ENCODE peak calls at places on chromosomes 13 and 19, in four cellular contexts. L is K562, C is HepG2, R is SK-N-SH. W is an unnamed sample.

GRCh38 chr13:75607447-75607846 is 28.7 kb upstream of the LMO7 start:
- DNase-seq in C (peak; percentile 6), L (no peak), R (no peak), W (no peak)

GRCh38 chr13:77789386-77789785 is 91.9 kb downstream of the SLAIN1 start:
- DNase-seq in R (no peak), L (no peak), C (no peak), W (no peak)

GRCh38 chr13:73065665-73066350 is 7.0 kb downstream of the KLF5 start:
- DNase-seq in C (no peak), L (no peak), R (no peak), W (no peak)

GRCh38 chr19:13160557-13160956 is 10.3 kb downstream of the IER2 start:
- DNase-seq in R (no peak), C (no peak), L (no peak), W (no peak)

GRCh38 chr19:50975766-50976165 is 6.4 kb upstream of the KLK6 start:
- DNase-seq in C (no peak), R (no peak), L (no peak), W (peak; percentile 53)

GRCh38 chr19:41815301-41815700 is 18.9 kb downstream of the CEACAM3 start:
- DNase-seq in C (no peak), L (no peak), R (no peak), W (no peak)

GRCh38 chr19:21513651-21514050 is 8.2 kb downstream of the ZNF429 start:
- DNase-seq in R (no peak), L (no peak), C (no peak), W (no peak)

GRCh38 chr13:59425211-59425721 is 738.5 kb downstream of the DIAPH3 start:
- DNase-seq in C (no peak), R (no peak), L (no peak), W (no peak)

GRCh38 chr19:6654347-6655310 is 15.3 kb downstream of the TNFSF14 start:
- DNase-seq in C (no peak), L (no peak), R (no peak), W (no peak)

GRCh38 chr13:32940601-32941000 is 75.6 kb upstream of the KL start:
- DNase-seq in L (no peak), C (no peak), R (peak; percentile 60), W (no peak)

GRCh38 chr13:98436379-98436909 is 140.5 kb downstream of the STK24 start:
- DNase-seq in R (no peak), C (no peak), L (no peak), W (no peak)

GRCh38 chr13:29459818-29460335 is 135.6 kb downstream of the SLC7A1 start:
- DNase-seq in R (no peak), C (no peak), L (no peak), W (no peak)

GRCh38 chr13:73702419-73703071 is 431.7 kb downstream of the KLF12 start:
- DNase-seq in C (no peak), R (no peak), L (no peak), W (no peak)

GRCh38 chr19:16096281-16096855 is 15.3 kb upstream of the RAB8A start:
- DNase-seq in R (no peak), C (no peak), L (no peak), W (no peak)

GRCh38 chr19:56877069-56877715 is 36.7 kb upstream of the PEG3 start:
- DNase-seq in R (no peak), C (no peak), L (no peak), W (no peak)

GRCh38 chr13:99266827-99267226 is 8.6 kb upstream of the GPR18 start:
- DNase-seq in C (no peak), L (no peak), R (no peak), W (no peak)

GRCh38 chr19:11612816-11613511 is 15.7 kb downstream of the ZNF627 start:
- DNase-seq in R (no peak), L (no peak), C (peak; percentile 35), W (peak; percentile 36)

GRCh38 chr13:113849546-113849945 is 14.3 kb downstream of the GAS6 start:
- DNase-seq in L (no peak), C (no peak), R (no peak), W (no peak)

GRCh38 chr19:49749055-49749716 is 13.9 kb downstream of the TSKS start:
- DNase-seq in C (no peak), L (no peak), R (peak; percentile 58), W (no peak)

DNA sequence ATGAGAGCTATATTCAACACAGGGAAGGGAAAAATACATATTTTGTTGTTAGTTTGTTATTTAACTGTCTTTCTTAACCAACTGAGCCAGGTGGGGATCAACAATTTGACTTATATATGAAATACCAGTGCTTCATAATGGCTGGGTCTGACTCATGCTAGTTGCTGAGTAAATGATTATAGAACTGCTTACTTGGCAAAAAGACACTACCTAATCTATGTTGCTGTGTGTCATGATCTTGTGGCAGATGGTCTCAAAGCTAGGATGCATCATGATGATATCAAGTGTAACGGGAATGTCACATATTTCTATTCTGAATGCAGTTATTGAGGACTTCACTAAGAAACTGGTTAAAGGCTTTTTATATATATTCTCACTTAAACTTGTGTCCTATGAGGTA is 727.4 kb upstream of the SLITRK1 start:
- DNase-seq in L (no peak), R (no peak), C (no peak), W (no peak)
- TF ChIP-seq FOXJ3 in L (no peak), R (no peak), C (no peak), W (no peak)

GRCh38 chr13:49454388-49455015 is 10.4 kb downstream of the SETDB2 start:
- DNase-seq in C (no peak), L (no peak), R (no peak), W (no peak)
- TF ChIP-seq FOXJ3 in C (no peak), L (no peak), R (no peak), W (no peak)

GRCh38 chr19:45902651-45903625 is 525 bp upstream of the MYPOP start:
- DNase-seq in R (peak; percentile 100), L (peak; percentile 100), C (peak; percentile 94), W (peak; percentile 99)
- TF ChIP-seq FOXJ3 in R (no peak), L (no peak), C (no peak), W (no peak)

GRCh38 chr19:18364826-18365528 is 21.0 kb upstream of the GDF15 start:
- DNase-seq in L (peak; percentile 56), C (peak; percentile 97), R (peak; percentile 86), W (peak; percentile 38)
- TF ChIP-seq FOXJ3 in L (no peak), C (peak; percentile 80), R (no peak), W (no peak)